ENCODE peak calls at places on chromosomes 6 and 20, in eight cellular contexts. R is HFFc6; U is activated CD4-positive, alpha-beta T cell treated with anti-CD3 and anti-CD28 coated beads, Interleukin-2, amount 50 U/mL, for 1 hour; Y is stimulated activated CD4-positive, alpha-beta T cell treated with anti-CD3 and anti-CD28 coated beads, Interleukin-1b, Interleukin-23, amount 100 ng/mL, for 24 hours; N is nephron progenitor cell; L is EL; F is SK-N-SH; B is HepG2. K is an unnamed sample.

GRCh38 chr6:22152871-22153270 is 144.0 kb downstream of the PRL start:
- DNase-seq in F (no peak), R (no peak), L (no peak), U (no peak), N (no peak), B (no peak), Y (no peak), K (no peak)

GRCh38 chr6:82144007-82144851 is 103.3 kb downstream of the IBTK start:
- DNase-seq in R (peak), U (no peak), Y (no peak), L (peak), B (peak), F (peak), N (no peak), K (peak)

GRCh38 chr6:151240861-151241642 is 1.3 kb downstream of the AKAP12 start:
- DNase-seq in N (peak), R (peak), L (peak), F (peak), U (no peak), Y (peak), B (no peak), K (peak)

GRCh38 chr6:56193846-56194245 is 53.5 kb downstream of the COL21A1 start:
- DNase-seq in L (peak), F (no peak), B (no peak), U (no peak), R (peak), Y (no peak), N (no peak), K (peak)

GRCh38 chr6:39330057-39330456 is 7.6 kb upstream of the KCNK16 start:
- DNase-seq in B (no peak), L (no peak), U (no peak), Y (no peak), R (no peak), N (no peak), F (no peak), K (no peak)

GRCh38 chr6:108454356-108454755 is 106.4 kb upstream of the FOXO3 start:
- DNase-seq in F (no peak), Y (no peak), B (no peak), R (no peak), N (no peak), L (no peak), U (no peak), K (no peak)

GRCh38 chr6:156391977-156392376 is 385.2 kb upstream of the ARID1B start:
- DNase-seq in Y (no peak), U (no peak), R (no peak), F (no peak), L (no peak), B (no peak), N (no peak), K (no peak)

GRCh38 chr20:8095648-8096572 is 36.2 kb upstream of the PLCB1 start:
- DNase-seq in F (no peak), R (peak), U (no peak), Y (no peak), B (no peak), N (no peak), L (peak), K (no peak)

GRCh38 chr6:154792761-154793160 is 59.5 kb downstream of the SCAF8 start:
- DNase-seq in B (no peak), R (no peak), U (no peak), N (no peak), L (peak), F (no peak), Y (no peak), K (no peak)

GRCh38 chr20:12219798-12220197 is 302.1 kb downstream of the BTBD3 start:
- DNase-seq in U (no peak), Y (no peak), F (no peak), N (no peak), B (no peak), L (no peak), R (no peak), K (no peak)

GRCh38 chr6:77876300-77876699 is 223.5 kb downstream of the MEI4 start:
- DNase-seq in L (peak), B (no peak), F (no peak), N (no peak), R (no peak), U (no peak), Y (no peak), K (no peak)

GRCh38 chr6:158040051-158040803 is 58.6 kb downstream of the SYNJ2 start:
- DNase-seq in R (peak), N (no peak), B (peak), F (peak), Y (no peak), U (no peak), L (peak), K (peak)

GRCh38 chr6:36555750-36556252 is 8.5 kb upstream of the STK38 start:
- DNase-seq in L (no peak), U (no peak), N (no peak), Y (no peak), F (no peak), B (no peak), R (peak), K (no peak)

GRCh38 chr20:3631534-3631933 is 31.7 kb downstream of the GFRA4 start:
- DNase-seq in N (no peak), L (no peak), F (no peak), Y (no peak), B (no peak), R (no peak), U (no peak), K (no peak)

GRCh38 chr20:20603339-20603990 is 109.0 kb downstream of the RALGAPA2 start:
- DNase-seq in Y (no peak), U (no peak), L (no peak), N (peak), B (no peak), R (no peak), F (no peak), K (no peak)

GRCh38 chr20:3101737-3102574 is 17.4 kb upstream of the AVP start:
- DNase-seq in U (peak), F (no peak), N (no peak), R (no peak), Y (peak), L (no peak), B (no peak), K (no peak)

GRCh38 chr6:160992323-160993314 is 1.1 kb downstream of the MAP3K4 start:
- DNase-seq in N (peak), B (peak), L (peak), U (peak), R (peak), Y (peak), F (peak), K (peak)

GRCh38 chr6:14499804-14500203 is 382.2 kb downstream of the CD83 start:
- DNase-seq in R (peak), B (no peak), N (peak), U (no peak), F (no peak), Y (no peak), L (peak), K (peak)

GRCh38 chr6:145749632-145750031 is 14.3 kb upstream of the EPM2A start:
- DNase-seq in B (peak), L (peak), F (no peak), N (no peak), R (peak), U (no peak), Y (no peak), K (peak)

GRCh38 chr6:6439778-6440177 is 119.3 kb upstream of the F13A1 start:
- DNase-seq in N (no peak), U (no peak), F (no peak), B (no peak), Y (no peak), R (no peak), L (no peak), K (no peak)

GRCh38 chr6:105270511-105270910 is 90.7 kb upstream of the POPDC3 start:
- DNase-seq in R (peak), N (no peak), B (no peak), L (no peak), F (no peak), U (no peak), Y (no peak), K (no peak)

GRCh38 chr6:72720464-72720863 is 98.6 kb downstream of the KCNQ5 start:
- DNase-seq in U (no peak), F (no peak), R (peak), Y (no peak), B (no peak), L (peak), N (no peak), K (no peak)

GRCh38 chr6:1904494-1904854 is 294.8 kb downstream of the FOXC1 start:
- DNase-seq in Y (no peak), L (no peak), U (no peak), F (peak), R (no peak), B (no peak), N (no peak), K (no peak)

GRCh38 chr6:161369339-161369738 is 95.5 kb upstream of the AGPAT4 start:
- DNase-seq in Y (no peak), L (peak), F (no peak), R (peak), B (no peak), N (no peak), U (no peak), K (peak)

GRCh38 chr6:148240463-148240845 is 102.2 kb upstream of the SASH1 start:
- DNase-seq in Y (no peak), N (no peak), U (no peak), R (peak), L (peak), F (peak), B (no peak), K (peak)

GRCh38 chr6:4130357-4130987 is 4.9 kb downstream of the ECI2 start:
- DNase-seq in N (no peak), B (peak), U (no peak), Y (no peak), R (no peak), F (no peak), L (no peak), K (no peak)

GRCh38 chr6:70396796-70397729 is 16.2 kb upstream of the FAM135A start:
- DNase-seq in B (no peak), R (no peak), U (no peak), L (no peak), F (no peak), Y (no peak), N (no peak), K (no peak)

K was measured in Daoy.